ENCODE peak calls at places on chromosome 2, in four cellular contexts. R, P, X and K are unnamed samples. For H3K4me1, the result is how much of the 10 kb centered on the place peaks cover.

GRCh38 chr2:187329586-187329985 is 118.5 kb downstream of the CALCRL start:
- DNase-seq in R (no peak), P (no peak), X (no peak), K (no peak)

GRCh38 chr2:24466871-24467870 is 23.9 kb upstream of the NCOA1 start:
- DNase-seq in R (no peak), P (no peak), X (no peak), K (no peak)

GRCh38 chr2:205462681-205463345 is 219.5 kb upstream of the NRP2 start:
- DNase-seq in R (no peak), P (no peak), X (no peak), K (no peak)

GRCh38 chr2:202847693-202848524 is 23.7 kb downstream of the ICA1L start:
- DNase-seq in R (no peak), P (no peak), X (no peak), K (no peak)

GRCh38 chr2:174300114-174300513 is 34.6 kb upstream of the SP9 start:
- DNase-seq in R (no peak), P (no peak), X (no peak), K (no peak)

GRCh38 chr2:229196448-229196847 is 74.6 kb downstream of the PID1 start:
- DNase-seq in R (no peak), P (no peak), X (no peak), K (no peak)

GRCh38 chr2:30771200-30771599 is 36.0 kb downstream of the CAPN13 start:
- DNase-seq in R (no peak), P (no peak), X (no peak), K (no peak)

GRCh38 chr2:173231042-173231441 is 123.6 kb upstream of the CDCA7 start:
- DNase-seq in R (no peak), P (no peak), X (peak), K (no peak)

GRCh38 chr2:36461039-36461681 is 105.6 kb downstream of the CRIM1 start:
- DNase-seq in R (peak), P (no peak), X (no peak), K (no peak)

GRCh38 chr2:8094571-8094970 is 587.3 kb upstream of the ID2 start:
- DNase-seq in R (no peak), P (no peak), X (no peak), K (no peak)
- H3K4me1 ChIP-seq in R (under half), P (under half), X (under half), K (under half)

DNA sequence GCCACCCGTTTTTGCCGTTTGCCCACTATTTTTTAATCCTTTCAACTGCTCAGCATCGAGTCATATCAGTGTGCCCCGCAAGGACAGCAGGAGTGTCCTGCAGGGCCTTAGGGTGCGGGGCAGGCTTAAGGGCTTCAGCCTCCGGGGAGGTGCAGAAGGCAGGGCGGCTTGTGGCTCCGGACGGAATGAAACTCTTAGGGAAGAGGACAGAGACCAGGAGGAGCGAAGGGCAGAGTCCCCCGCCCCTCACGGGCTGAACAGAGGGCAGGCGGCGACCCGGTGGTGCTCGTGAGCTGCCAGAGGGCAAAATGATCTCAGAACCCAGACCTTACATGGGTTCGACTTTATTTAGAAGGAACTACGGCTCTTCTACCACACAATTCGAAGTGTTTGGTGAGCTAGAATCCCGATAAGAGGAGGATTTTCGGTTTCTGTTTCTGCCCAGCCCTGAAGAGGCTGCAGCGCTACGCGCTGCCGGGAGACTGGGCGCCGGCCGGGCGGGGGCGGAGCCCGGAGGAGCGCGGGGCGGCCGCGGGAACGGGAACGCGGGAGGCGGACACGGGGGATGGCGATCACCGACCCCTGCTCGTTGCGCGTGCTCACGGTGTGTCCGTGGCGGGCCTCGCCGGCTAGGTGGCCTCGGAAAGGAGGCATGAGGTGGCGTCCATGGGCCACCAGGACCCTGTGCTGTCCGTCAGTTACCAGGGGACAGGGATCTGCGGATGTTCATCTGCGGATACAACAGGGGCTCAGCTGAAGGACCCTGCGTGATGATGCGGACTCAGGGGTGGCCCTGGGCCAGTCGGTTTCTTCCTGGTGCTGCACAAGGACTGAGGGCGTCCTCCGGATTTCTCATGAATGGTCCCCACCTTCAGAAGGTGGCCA is 4.3 kb upstream of the SP100 start:
- DNase-seq in R (peak), P (peak), X (peak), K (peak)
- H3K4me1 ChIP-seq in R (under half), P (under half), X (under half), K (under half)

GRCh38 chr2:98479959-98480524 is 35.4 kb downstream of the INPP4A start:
- DNase-seq in R (peak), P (peak), X (peak), K (peak)

GRCh38 chr2:98484121-98484557 is 39.5 kb downstream of the INPP4A start:
- DNase-seq in R (no peak), P (no peak), X (no peak), K (no peak)

GRCh38 chr2:98480598-98480997 is 35.9 kb downstream of the INPP4A start:
- DNase-seq in R (no peak), P (no peak), X (no peak), K (peak)

GRCh38 chr2:98483257-98483861 is 38.7 kb downstream of the INPP4A start:
- DNase-seq in R (peak), P (no peak), X (no peak), K (no peak)

DNA sequence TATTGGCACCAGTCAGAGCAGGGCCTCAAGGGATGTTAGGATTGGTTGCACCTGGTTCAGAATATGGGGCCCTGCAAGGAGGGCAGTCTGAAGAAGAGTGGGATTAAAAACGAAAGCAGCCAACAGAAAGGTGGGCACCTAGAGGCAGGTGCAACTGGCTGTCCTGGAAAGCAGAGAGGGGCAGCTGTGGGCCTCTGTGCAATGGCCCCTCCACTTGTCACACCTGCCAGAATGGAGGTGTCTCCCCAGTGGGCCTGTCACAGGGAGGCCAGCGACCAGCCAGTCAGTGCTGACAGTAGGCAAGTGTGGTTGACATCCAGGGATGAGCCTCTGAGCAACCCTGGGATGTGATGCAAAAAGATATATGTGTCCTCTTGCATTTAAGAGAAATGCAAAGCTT is 37.7 kb downstream of the INPP4A start:
- DNase-seq in R (peak), P (no peak), X (no peak), K (no peak)
- H3K4me1 ChIP-seq in R (half or more), P (under half), X (under half), K (under half)

DNA sequence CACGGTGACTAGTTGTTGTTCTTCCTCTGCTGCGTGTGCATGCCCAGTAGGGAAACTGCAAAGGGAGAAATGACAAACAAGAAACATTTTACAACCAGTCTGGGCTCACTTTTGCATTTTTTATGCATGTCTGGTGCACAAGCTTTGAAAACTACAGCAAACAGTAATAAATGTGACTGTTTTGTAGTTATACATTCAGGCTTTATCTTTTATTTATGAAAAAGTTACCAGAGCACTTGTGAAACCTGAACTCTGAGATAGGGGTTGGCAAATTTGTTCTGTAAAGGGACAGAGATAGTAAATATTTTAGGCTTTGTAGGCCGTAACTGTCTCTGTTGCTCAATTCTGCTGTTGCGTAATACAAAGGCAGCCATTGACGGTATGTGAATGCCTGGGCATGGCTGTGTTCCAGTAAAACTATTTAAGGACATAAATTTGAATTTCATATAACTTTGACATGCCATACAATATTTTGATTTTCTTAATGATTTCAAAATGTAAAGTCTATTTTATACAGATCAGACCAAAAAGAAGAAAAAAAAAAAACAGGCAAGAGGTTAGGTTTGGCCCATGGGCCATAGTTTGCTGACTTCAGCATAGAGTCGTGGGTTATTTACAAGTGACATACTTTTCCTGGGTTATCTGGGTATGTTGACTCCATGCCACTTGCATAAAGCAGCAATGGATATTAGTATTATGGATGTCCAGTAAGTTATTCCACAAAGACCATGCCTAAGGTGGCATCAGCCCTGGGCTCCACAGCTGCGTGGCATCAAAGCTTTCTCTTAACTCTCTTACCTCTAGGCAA is 53.6 kb upstream of the EML6 start:
- DNase-seq in R (no peak), P (peak), X (peak), K (no peak)
- H3K4me1 ChIP-seq in R (under half), P (under half), X (half or more), K (under half)

DNA sequence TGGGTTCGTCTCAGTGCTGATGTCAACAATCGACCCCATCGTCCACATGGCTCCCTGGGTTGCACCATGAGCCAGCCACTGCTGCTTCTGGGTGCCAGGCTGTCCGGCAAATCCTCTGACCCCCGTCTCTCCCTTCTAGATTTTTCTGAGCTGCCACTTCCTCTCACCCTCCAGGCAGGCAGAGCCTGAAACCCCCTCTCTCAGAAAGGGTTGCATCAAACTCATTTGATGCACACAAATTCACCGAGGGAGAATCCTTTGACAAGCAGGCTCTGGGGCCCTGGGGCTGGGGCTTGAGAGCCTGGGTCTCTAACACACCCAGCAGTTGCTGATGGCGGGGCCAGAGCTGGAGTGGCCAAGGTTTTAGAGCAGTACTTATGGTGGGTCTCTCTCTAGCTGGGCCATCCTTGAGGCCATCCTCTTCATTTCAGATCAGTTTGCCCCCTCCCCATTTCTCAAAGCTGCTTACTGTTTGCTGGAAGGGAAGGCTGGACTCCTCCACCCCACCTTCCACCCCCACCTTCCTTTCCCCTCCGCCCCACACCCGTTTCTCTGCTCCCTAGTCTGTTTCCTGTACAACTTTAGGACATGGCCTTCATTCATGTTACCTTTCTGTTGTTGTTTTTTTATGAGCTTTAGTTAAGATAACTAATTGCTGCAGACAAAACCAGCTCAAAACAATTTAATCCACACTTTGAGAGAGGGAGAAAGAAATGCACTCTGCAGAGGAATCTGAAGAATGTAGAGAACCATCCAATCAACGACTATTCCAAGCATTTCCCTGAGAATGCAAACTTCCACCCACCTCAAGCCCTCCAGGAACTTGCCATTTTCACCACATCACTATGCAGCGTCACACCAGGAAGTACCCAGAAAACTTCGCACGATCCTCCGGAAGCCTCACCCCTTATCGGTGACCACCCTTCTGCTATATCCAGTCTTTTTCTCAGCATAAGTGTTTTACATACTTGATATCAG is 69.5 kb downstream of the ARL4C start:
- DNase-seq in R (no peak), P (no peak), X (no peak), K (no peak)
- H3K4me1 ChIP-seq in R (under half), P (under half), X (under half), K (under half)

GRCh38 chr2:170365003-170365402 is 187.1 kb downstream of the MYO3B start:
- DNase-seq in R (no peak), P (no peak), X (no peak), K (no peak)
- H3K4me1 ChIP-seq in R (under half), P (under half), X (under half), K (under half)

DNA sequence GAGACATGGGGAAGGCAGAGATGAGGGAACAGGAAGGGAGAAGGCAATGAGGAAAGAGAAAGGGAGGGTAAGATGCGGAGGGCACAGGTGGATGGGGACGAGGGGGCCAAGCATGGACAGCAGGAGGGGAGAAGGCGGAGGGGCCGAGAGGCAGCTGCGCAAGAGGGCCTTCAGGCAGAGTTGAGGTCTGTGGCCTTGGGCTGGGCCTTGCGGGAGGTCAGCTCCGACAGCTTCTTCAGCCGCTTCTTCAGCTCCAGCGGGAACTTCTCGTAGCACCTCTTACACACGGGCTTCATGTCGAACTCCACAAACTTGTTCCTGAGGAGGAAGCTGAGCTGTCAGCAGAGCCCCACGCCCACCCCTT is 6.9 kb upstream of the GPR17 start:
- DNase-seq in R (no peak), P (no peak), X (no peak), K (no peak)
- H3K4me1 ChIP-seq in R (under half), P (under half), X (under half), K (under half)

DNA sequence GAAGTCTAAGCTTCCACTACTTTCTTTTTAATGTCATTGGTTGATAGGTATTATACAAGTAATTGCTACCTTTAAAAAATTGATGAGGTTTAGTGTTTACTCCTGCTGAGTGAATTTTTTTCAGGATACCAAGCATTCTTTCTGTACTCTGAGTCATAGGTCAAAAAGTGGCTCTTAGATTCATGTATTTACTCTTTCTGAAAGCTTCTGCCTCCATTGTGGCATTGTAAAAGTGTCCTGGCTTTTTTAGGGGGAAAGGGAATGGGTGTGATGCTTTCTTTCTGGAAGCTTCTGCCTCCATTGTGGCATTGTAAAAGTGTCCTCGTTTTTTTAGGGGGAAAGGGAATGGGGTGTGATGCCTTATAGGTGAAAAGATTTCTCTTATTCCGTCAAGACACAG is 286.5 kb downstream of the LPIN1 start:
- DNase-seq in R (no peak), P (no peak), X (no peak), K (no peak)
- H3K4me1 ChIP-seq in R (under half), P (under half), X (under half), K (under half)